ENCODE peak calls at places on chromosomes 16 and 17, in four cellular contexts. Z is pancreas, K is PC-9, F is esophagus squamous epithelium. S is an unnamed sample.

GRCh38 chr17:66755101-66755943 is 79.6 kb upstream of the CACNG5 start:
- DNase-seq in Z (no peak), K (no peak), F (no peak), S (no peak)

GRCh38 chr17:79473111-79473835 is 137.6 kb downstream of the RBFOX3 start:
- DNase-seq in Z (no peak), K (no peak), F (no peak), S (peak)

GRCh38 chr16:3849751-3850543 is 30.6 kb downstream of the CREBBP start:
- DNase-seq in Z (no peak), K (no peak), F (no peak), S (no peak)

GRCh38 chr17:27892542-27892865 is 661 bp downstream of the LYRM9 start:
- DNase-seq in Z (no peak), K (no peak), F (no peak), S (no peak)

GRCh38 chr17:60600490-60601431 is 768 bp downstream of the PPM1D start:
- DNase-seq in Z (peak), K (peak), F (peak), S (peak)

GRCh38 chr16:63458842-63459241 is 1422.6 kb upstream of the CDH8 start:
- DNase-seq in Z (no peak), K (no peak), F (no peak), S (no peak)

GRCh38 chr17:13323990-13324389 is 277.7 kb downstream of the HS3ST3A1 start:
- DNase-seq in Z (no peak), K (no peak), F (no peak), S (no peak)

GRCh38 chr16:85613609-85614337 is 651 bp downstream of the GSE1 start:
- DNase-seq in Z (peak), K (peak), F (no peak), S (peak)

GRCh38 chr16:606656-607307 is 16.9 kb downstream of the RAB40C start:
- DNase-seq in Z (no peak), K (no peak), F (no peak), S (peak)

GRCh38 chr16:66580605-66581209 is 1.4 kb downstream of the CMTM2 start:
- DNase-seq in Z (no peak), K (peak), F (no peak), S (no peak)

GRCh38 chr16:8866884-8867482 is 1.8 kb downstream of the CARHSP1 start:
- DNase-seq in Z (no peak), K (no peak), F (no peak), S (no peak)

GRCh38 chr17:14052886-14053615 is 16.3 kb upstream of the COX10 start:
- DNase-seq in Z (no peak), K (no peak), F (no peak), S (no peak)

GRCh38 chr17:32523827-32524552 is 37.2 kb downstream of the CDK5R1 start:
- DNase-seq in Z (no peak), K (no peak), F (no peak), S (no peak)

GRCh38 chr16:9955677-9956076 is 226.6 kb downstream of the GRIN2A start:
- DNase-seq in Z (no peak), K (no peak), F (no peak), S (no peak)

GRCh38 chr17:60416368-60416925 is 5.8 kb upstream of the CHCT1 start:
- DNase-seq in Z (no peak), K (no peak), F (no peak), S (no peak)

GRCh38 chr17:43025290-43025657 is 243 bp downstream of the RND2 start:
- DNase-seq in Z (no peak), K (no peak), F (no peak), S (no peak)

GRCh38 chr16:65123846-65124513 is 2.1 kb upstream of the CDH11 start:
- DNase-seq in Z (no peak), K (no peak), F (no peak), S (no peak)
- H3K27ac ChIP-seq in Z (no peak), K (no peak), F (peak), S (no peak)

GRCh38 chr17:77461277-77462057 is 320.7 kb downstream of the SEC14L1 start:
- DNase-seq in Z (no peak), K (no peak), F (no peak), S (no peak)
- H3K4me3 ChIP-seq in Z (no peak), K (no peak), F (no peak), S (no peak)

DNA sequence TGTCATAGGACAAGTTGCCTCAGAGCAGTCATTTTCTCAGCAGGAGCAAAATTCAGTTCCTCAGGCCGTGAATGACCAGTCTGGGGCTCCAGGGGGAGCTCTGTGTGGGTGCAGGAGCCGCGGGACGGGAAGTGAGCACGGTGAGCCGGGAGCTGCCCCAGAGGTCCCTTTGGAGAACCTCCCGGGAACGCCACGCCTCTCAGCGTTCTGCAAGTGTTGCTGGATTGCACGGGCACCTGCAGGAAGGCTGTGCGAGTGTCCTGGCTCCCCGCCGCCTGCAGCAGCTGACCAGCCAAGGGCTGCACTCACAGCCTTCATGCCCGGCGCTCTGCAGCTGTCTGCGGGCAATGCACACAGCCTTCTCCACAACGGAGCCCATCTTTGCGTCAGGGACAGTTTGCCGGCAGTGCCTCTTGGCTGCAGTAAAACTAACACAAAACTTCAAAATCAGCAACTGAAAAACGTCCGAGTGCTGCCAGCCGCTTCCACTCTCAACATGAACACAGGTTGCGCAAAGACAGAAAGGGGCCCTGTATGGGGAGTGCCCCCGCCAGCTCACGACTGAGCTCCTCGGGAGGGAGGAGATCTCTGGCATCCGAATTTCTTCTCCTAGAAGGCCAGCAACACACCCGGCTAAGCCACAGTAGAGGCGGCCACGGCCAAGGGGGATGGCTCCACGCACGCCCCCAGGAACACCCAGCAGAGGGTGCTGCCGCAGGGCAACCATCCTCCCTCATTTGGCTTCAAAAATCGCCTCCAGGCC is 16.0 kb downstream of the NDUFAF8 start:
- DNase-seq in Z (peak), K (peak), F (no peak), S (peak)
- TF ChIP-seq CTCF in Z (no peak), K (no peak), F (peak), S (peak)

GRCh38 chr16:82876951-82877350 is 250.2 kb downstream of the CDH13 start:
- DNase-seq in Z (no peak), K (no peak), F (no peak), S (no peak)

GRCh38 chr16:82874672-82875071 is 247.9 kb downstream of the CDH13 start:
- DNase-seq in Z (no peak), K (no peak), F (no peak), S (no peak)

GRCh38 chr16:82878466-82878865 is 251.7 kb downstream of the CDH13 start:
- DNase-seq in Z (no peak), K (no peak), F (no peak), S (no peak)

GRCh38 chr16:82874251-82874650 is 247.5 kb downstream of the CDH13 start:
- DNase-seq in Z (no peak), K (no peak), F (no peak), S (no peak)
- H3K27ac ChIP-seq in Z (no peak), K (no peak), F (no peak), S (no peak)

GRCh38 chr17:8940866-8941471 is 24.5 kb downstream of the PIK3R5 start:
- DNase-seq in Z (no peak), K (no peak), F (no peak), S (no peak)
- H3K4me3 ChIP-seq in Z (no peak), K (no peak), F (no peak), S (no peak)

GRCh38 chr17:8991514-8992285 is 26.2 kb upstream of the PIK3R5 start:
- DNase-seq in Z (peak), K (peak), F (no peak), S (peak)

GRCh38 chr17:8995711-8996110 is 25.6 kb upstream of the NTN1 start:
- DNase-seq in Z (no peak), K (peak), F (no peak), S (no peak)

GRCh38 chr17:8997994-8998628 is 23.2 kb upstream of the NTN1 start:
- DNase-seq in Z (peak), K (peak), F (no peak), S (peak)

GRCh38 chr17:8994319-8994718 is 27.0 kb upstream of the NTN1 start:
- DNase-seq in Z (peak), K (peak), F (no peak), S (peak)
- TF ChIP-seq CTCF in Z (peak), K (peak), F (peak), S (peak)

GRCh38 chr17:45200701-45201100 is 21.0 kb upstream of the FMNL1 start:
- DNase-seq in Z (no peak), K (no peak), F (no peak), S (no peak)
- H3K27ac ChIP-seq in Z (no peak), K (no peak), F (peak), S (no peak)